ENCODE peak calls at places on chromosomes 16 and 17, in six cellular contexts. W is dorsolateral prefrontal cortex, E is brain microvascular endothelial cell, H is neural progenitor cell, P is heart left ventricle, J is psoas muscle. B is an unnamed sample.

GRCh38 chr17:1455291-1455747 is 713 bp downstream of the CRK start:
- DNase-seq in H (peak; percentile 82), J (peak; percentile 78), W (no peak), P (peak; percentile 85), E (peak; percentile 70), B (peak; percentile 58)

GRCh38 chr16:64051826-64052225 is 1070.0 kb downstream of the CDH11 start:
- DNase-seq in E (peak; percentile 5), P (no peak), J (no peak), W (no peak), H (peak; percentile 42), B (no peak)

GRCh38 chr16:89395150-89396142 is 94.9 kb downstream of the ANKRD11 start:
- DNase-seq in J (peak; percentile 85), H (peak; percentile 39), P (peak; percentile 85), W (peak; percentile 64), E (peak; percentile 95), B (peak; percentile 49)

GRCh38 chr16:48421741-48422140 is 36.5 kb upstream of the SIAH1 start:
- DNase-seq in W (no peak), E (peak; percentile 28), P (no peak), J (no peak), H (no peak), B (no peak)

GRCh38 chr17:77909236-77909635 is 49.3 kb upstream of the TNRC6C start:
- DNase-seq in H (peak; percentile 1), E (no peak), P (no peak), J (peak; percentile 41), W (no peak), B (no peak)

GRCh38 chr16:10944249-10945064 is at the start of gene CLEC16A:
- DNase-seq in J (peak; percentile 99), H (peak; percentile 98), W (peak; percentile 97), E (peak; percentile 96), P (peak; percentile 99), B (peak; percentile 97)

GRCh38 chr16:54446639-54447038 is 160.1 kb upstream of the IRX3 start:
- DNase-seq in P (peak; percentile 67), J (peak; percentile 65), E (peak; percentile 75), H (no peak), W (no peak), B (no peak)

GRCh38 chr16:14629612-14629918 is 495 bp downstream of the PARN start:
- DNase-seq in P (no peak), W (no peak), J (no peak), H (no peak), E (no peak), B (no peak)

GRCh38 chr17:32803544-32803943 is 73.4 kb downstream of the MYO1D start:
- DNase-seq in P (no peak), J (no peak), E (no peak), H (no peak), W (no peak), B (no peak)

GRCh38 chr16:56514845-56515244 is 5.0 kb downstream of the BBS2 start:
- DNase-seq in P (no peak), H (no peak), W (no peak), E (no peak), J (no peak), B (no peak)

GRCh38 chr16:68760671-68761275 is 23.7 kb downstream of the CDH1 start:
- DNase-seq in W (peak; percentile 28), E (peak; percentile 36), H (no peak), P (no peak), J (no peak), B (no peak)

GRCh38 chr17:57553525-57553924 is 191.6 kb downstream of the CCDC182 start:
- DNase-seq in E (no peak), W (no peak), P (no peak), J (no peak), H (no peak), B (no peak)

GRCh38 chr17:39219647-39220154 is 6.0 kb downstream of the STAC2 start:
- DNase-seq in W (no peak), H (no peak), P (no peak), E (no peak), J (no peak), B (no peak)

GRCh38 chr16:4936991-4937781 is at the start of gene PPL:
- DNase-seq in J (peak; percentile 67), W (no peak), H (peak; percentile 90), P (peak; percentile 80), E (no peak), B (peak; percentile 93)

GRCh38 chr17:79686476-79686875 is 44.3 kb upstream of the ENPP7 start:
- DNase-seq in E (no peak), W (no peak), P (no peak), J (no peak), H (no peak), B (no peak)
- TF ChIP-seq CTCF in E (no peak), W (no peak), P (no peak), J (no peak), H (no peak), B (no peak)

GRCh38 chr17:63345598-63345997 is 100.5 kb downstream of the CYB561 start:
- DNase-seq in P (no peak), H (no peak), J (no peak), E (no peak), W (no peak), B (no peak)
- TF ChIP-seq CTCF in P (no peak), H (no peak), J (no peak), E (no peak), W (no peak), B (no peak)

GRCh38 chr16:30987581-30988190 is 2.7 kb downstream of the HSD3B7 start:
- DNase-seq in P (no peak), J (no peak), W (no peak), H (no peak), E (no peak), B (no peak)
- TF ChIP-seq CTCF in P (no peak), J (no peak), W (no peak), H (no peak), E (no peak), B (no peak)

GRCh38 chr16:301950-302349 is 19.0 kb downstream of the PDIA2 start:
- DNase-seq in H (no peak), W (no peak), P (peak; percentile 60), J (no peak), E (no peak), B (no peak)

GRCh38 chr16:301235-301634 is 18.3 kb downstream of the PDIA2 start:
- DNase-seq in J (no peak), P (no peak), H (no peak), E (no peak), W (no peak), B (no peak)

GRCh38 chr16:305916-306315 is 23.0 kb downstream of the PDIA2 start:
- DNase-seq in P (no peak), E (no peak), H (no peak), W (no peak), J (no peak), B (no peak)

GRCh38 chr16:306911-307370 is 24.0 kb downstream of the PDIA2 start:
- DNase-seq in J (no peak), H (no peak), P (peak; percentile 39), W (no peak), E (no peak), B (no peak)

GRCh38 chr16:303760-304505 is 21.0 kb downstream of the PDIA2 start:
- DNase-seq in W (no peak), H (peak; percentile 39), P (no peak), J (no peak), E (no peak), B (no peak)
- TF ChIP-seq CTCF in W (no peak), H (peak; percentile 17), P (no peak), J (peak; percentile 9), E (peak; percentile 20), B (no peak)

GRCh38 chr17:5191541-5192417 is at the start of gene ZNF594:
- DNase-seq in E (peak; percentile 93), P (peak; percentile 99), W (peak; percentile 88), J (peak; percentile 98), H (peak; percentile 96), B (peak; percentile 96)
- TF ChIP-seq CTCF in E (peak; percentile 79), P (peak; percentile 65), W (peak; percentile 86), J (peak; percentile 61), H (peak; percentile 72), B (peak; percentile 60)

GRCh38 chr17:80755650-80756405 is 211.2 kb downstream of the RPTOR start:
- DNase-seq in H (no peak), J (no peak), W (no peak), E (no peak), P (no peak), B (no peak)
- TF ChIP-seq CTCF in H (peak; percentile 40), J (no peak), W (no peak), E (peak; percentile 55), P (no peak), B (no peak)

DNA sequence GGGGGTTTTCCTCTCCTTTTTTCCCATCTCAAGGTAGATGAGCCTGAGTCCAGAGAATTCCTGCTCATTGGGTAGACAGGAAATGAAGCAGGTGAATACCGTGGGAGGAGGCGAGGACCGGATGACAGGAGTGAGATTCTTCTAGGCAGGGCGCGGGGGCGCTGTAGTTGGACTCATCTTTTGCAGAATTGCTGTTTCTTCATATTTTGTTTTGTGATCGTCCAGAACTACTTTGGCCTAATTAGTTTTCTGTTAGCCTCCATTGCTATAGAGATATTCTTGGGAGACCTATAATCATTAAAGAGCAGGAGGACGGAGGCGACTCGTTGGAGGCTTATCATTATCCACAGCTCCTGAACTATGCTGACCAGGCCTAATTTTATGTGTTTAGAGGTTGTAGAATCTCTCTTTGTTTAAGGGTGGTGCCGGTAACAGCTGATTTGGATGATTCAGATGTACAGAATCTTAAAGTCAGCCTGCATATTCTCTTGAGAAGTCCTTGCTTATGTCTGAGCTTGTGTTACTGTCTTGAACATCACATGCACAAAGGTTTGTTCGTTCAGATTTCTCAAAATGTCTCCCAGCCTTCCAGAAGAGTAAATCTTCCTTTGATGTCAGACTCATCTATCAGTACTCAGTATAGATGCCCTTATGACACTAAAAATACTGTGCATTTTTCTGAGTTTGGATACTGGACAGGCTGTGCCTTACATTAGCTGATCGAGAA is 741 bp downstream of the ATP6V0A1 start:
- DNase-seq in P (no peak), J (peak; percentile 42), E (peak; percentile 41), W (peak; percentile 62), H (peak; percentile 41), B (peak; percentile 31)
- TF ChIP-seq CTCF in P (peak; percentile 13), J (peak; percentile 19), E (peak; percentile 65), W (peak; percentile 24), H (peak; percentile 47), B (no peak)

GRCh38 chr16:70638814-70639792 is 7.3 kb upstream of the IL34 start:
- DNase-seq in W (no peak), E (peak; percentile 92), H (no peak), P (no peak), J (no peak), B (no peak)
- TF ChIP-seq CTCF in W (no peak), E (peak; percentile 14), H (no peak), P (no peak), J (no peak), B (no peak)